ENCODE peak calls at places on chromosomes 7 and 10, in six cellular contexts. U is activated T-cell treated with anti-CD3 and anti-CD28 coated beads for 1 hour; M is naive thymus-derived CD8-positive, alpha-beta T cell; R is Calu3; B is GDM1; F is cardiac fibroblast. I is an unnamed sample.
A peak's percentile ranks its signal among the peaks of the same experiment; 100 is the strongest.

GRCh38 chr7:136953386-136953785 is 84.9 kb downstream of the CHRM2 start:
- DNase-seq in B (no peak), R (no peak), U (no peak), M (no peak), F (peak; percentile 57), I (no peak)

GRCh38 chr7:122143376-122143750 is 686 bp downstream of the AASS start:
- DNase-seq in R (peak; percentile 17), U (no peak), B (no peak), F (peak; percentile 32), M (peak; percentile 29), I (no peak)

GRCh38 chr7:77759294-77759889 is 38.8 kb downstream of the TMEM60 start:
- DNase-seq in B (peak; percentile 44), M (peak; percentile 77), U (peak; percentile 58), F (peak; percentile 82), R (peak; percentile 72), I (peak; percentile 57)

GRCh38 chr10:106956216-106956915 is 208.1 kb downstream of the SORCS1 start:
- DNase-seq in R (no peak), B (no peak), U (no peak), F (no peak), M (no peak), I (no peak)

GRCh38 chr7:73520673-73521635 is 1.1 kb downstream of the BAZ1B start:
- DNase-seq in F (peak; percentile 38), M (peak; percentile 9), U (no peak), B (no peak), R (no peak), I (no peak)

GRCh38 chr7:37920619-37921339 is at the start of gene EPDR1:
- DNase-seq in U (no peak), R (peak; percentile 90), B (peak; percentile 58), F (no peak), M (peak; percentile 32), I (peak; percentile 74)

GRCh38 chr10:82980321-82980720 is 1105.3 kb downstream of the NRG3 start:
- DNase-seq in M (no peak), F (no peak), U (no peak), B (no peak), R (no peak), I (no peak)

GRCh38 chr10:19629559-19629958 is 186.7 kb upstream of the PLXDC2 start:
- DNase-seq in M (no peak), F (peak; percentile 89), B (no peak), U (no peak), R (peak; percentile 3), I (no peak)

GRCh38 chr10:70537398-70538194 is 59.0 kb downstream of the PALD1 start:
- DNase-seq in B (no peak), F (no peak), R (peak; percentile 75), M (no peak), U (peak; percentile 8), I (peak; percentile 31)

GRCh38 chr10:78774999-78775711 is 293.6 kb upstream of the ZMIZ1 start:
- DNase-seq in F (no peak), M (no peak), B (no peak), U (no peak), R (no peak), I (peak; percentile 85)

GRCh38 chr10:80462986-80463741 is 9.1 kb downstream of the TSPAN14 start:
- DNase-seq in B (no peak), F (no peak), U (no peak), M (no peak), R (no peak), I (no peak)

GRCh38 chr7:672891-673290 is 53.6 kb upstream of the DNAAF5 start:
- DNase-seq in M (no peak), F (no peak), B (no peak), R (no peak), U (no peak), I (no peak)

GRCh38 chr7:130695840-130696239 is 9.5 kb upstream of the TSGA13 start:
- DNase-seq in M (no peak), B (no peak), R (peak; percentile 9), F (peak; percentile 61), U (no peak), I (peak; percentile 36)

GRCh38 chr7:124764847-124765400 is 668 bp downstream of the GPR37 start:
- DNase-seq in M (peak; percentile 21), B (no peak), R (peak; percentile 38), U (no peak), F (peak; percentile 1), I (no peak)

GRCh38 chr7:51224811-51225581 is 91.6 kb downstream of the COBL start:
- DNase-seq in R (peak; percentile 86), B (no peak), M (no peak), F (no peak), U (no peak), I (peak; percentile 31)

GRCh38 chr10:36026081-36026480 is 384.0 kb upstream of the FZD8 start:
- DNase-seq in F (no peak), B (no peak), U (no peak), R (no peak), M (no peak), I (no peak)

GRCh38 chr7:48168159-48168558 is 3.1 kb upstream of the ABCA13 start:
- DNase-seq in U (no peak), B (peak; percentile 12), F (peak; percentile 7), R (peak; percentile 56), M (no peak), I (no peak)

GRCh38 chr10:69801434-69802315 is at the start of gene COL13A1:
- DNase-seq in R (peak; percentile 39), U (no peak), M (no peak), F (peak; percentile 59), B (no peak), I (no peak)

GRCh38 chr7:102425639-102426267 is 7.6 kb upstream of the ORAI2 start:
- DNase-seq in B (peak; percentile 21), M (peak; percentile 80), R (no peak), F (no peak), U (peak; percentile 72), I (no peak)

GRCh38 chr10:31866118-31866670 is 62.4 kb downstream of the ARHGAP12 start:
- DNase-seq in R (peak; percentile 36), F (no peak), U (no peak), M (no peak), B (no peak), I (no peak)

GRCh38 chr10:82041018-82041417 is 166.0 kb downstream of the NRG3 start:
- DNase-seq in F (no peak), B (no peak), M (no peak), U (no peak), R (no peak), I (no peak)

GRCh38 chr10:89861199-89861573 is 159.8 kb downstream of the KIF20B start:
- DNase-seq in U (no peak), M (no peak), F (no peak), B (no peak), R (no peak), I (no peak)

I was measured in HepG2.